ENCODE peak calls at places on chromosomes 4 and X, in eight cellular contexts. One of them, this sample, is unnamed.

GRCh38 chr4:41832961-41833360 is 84.4 kb upstream of the PHOX2B start:
- DNase-seq in fibroblast of pulmonary artery: peak; percentile 16
- DNase-seq in testis: no peak
- DNase-seq in progenitor cell of endocrine pancreas: no peak
- DNase-seq in esophagus squamous epithelium: no peak
- DNase-seq in GM23338: no peak
- DNase-seq in Caco-2: no peak
- DNase-seq in GM12865: no peak
- DNase-seq in this sample: no peak

GRCh38 chrX:69238153-69238959 is 73.1 kb upstream of the PJA1 start:
- DNase-seq in progenitor cell of endocrine pancreas: no peak
- DNase-seq in fibroblast of pulmonary artery: no peak
- DNase-seq in GM12865: no peak
- DNase-seq in esophagus squamous epithelium: no peak
- DNase-seq in Caco-2: no peak
- DNase-seq in testis: no peak
- DNase-seq in GM23338: no peak
- DNase-seq in this sample: no peak

GRCh38 chr4:174420317-174420716 is 102.0 kb downstream of the HPGD start:
- DNase-seq in GM12865: no peak
- DNase-seq in fibroblast of pulmonary artery: no peak
- DNase-seq in esophagus squamous epithelium: no peak
- DNase-seq in Caco-2: no peak
- DNase-seq in testis: no peak
- DNase-seq in progenitor cell of endocrine pancreas: no peak
- DNase-seq in GM23338: no peak
- DNase-seq in this sample: no peak

GRCh38 chr4:2958446-2958845 is 4.8 kb downstream of the NOP14 start:
- DNase-seq in esophagus squamous epithelium: no peak
- DNase-seq in progenitor cell of endocrine pancreas: no peak
- DNase-seq in GM12865: no peak
- DNase-seq in fibroblast of pulmonary artery: peak; percentile 20
- DNase-seq in Caco-2: no peak
- DNase-seq in testis: no peak
- DNase-seq in GM23338: no peak
- DNase-seq in this sample: no peak

GRCh38 chr4:141158219-141158618 is 24.9 kb upstream of the RNF150 start:
- DNase-seq in esophagus squamous epithelium: no peak
- DNase-seq in Caco-2: no peak
- DNase-seq in GM23338: peak; percentile 64
- DNase-seq in progenitor cell of endocrine pancreas: no peak
- DNase-seq in GM12865: peak; percentile 33
- DNase-seq in testis: no peak
- DNase-seq in fibroblast of pulmonary artery: peak; percentile 66
- DNase-seq in this sample: no peak

GRCh38 chr4:153488006-153488718 is 22.0 kb downstream of the TMEM131L start:
- DNase-seq in GM12865: peak; percentile 94
- DNase-seq in Caco-2: no peak
- DNase-seq in GM23338: no peak
- DNase-seq in fibroblast of pulmonary artery: no peak
- DNase-seq in esophagus squamous epithelium: no peak
- DNase-seq in progenitor cell of endocrine pancreas: no peak
- DNase-seq in testis: no peak
- DNase-seq in this sample: no peak

GRCh38 chrX:15790766-15791380 is 589 bp downstream of the ZRSR2 start:
- DNase-seq in fibroblast of pulmonary artery: peak; percentile 5
- DNase-seq in GM12865: peak; percentile 20
- DNase-seq in Caco-2: no peak
- DNase-seq in GM23338: no peak
- DNase-seq in progenitor cell of endocrine pancreas: no peak
- DNase-seq in esophagus squamous epithelium: no peak
- DNase-seq in testis: no peak
- DNase-seq in this sample: no peak

GRCh38 chr4:144720491-144720890 is 74.5 kb downstream of the HHIP start:
- DNase-seq in progenitor cell of endocrine pancreas: no peak
- DNase-seq in esophagus squamous epithelium: no peak
- DNase-seq in fibroblast of pulmonary artery: no peak
- DNase-seq in GM12865: no peak
- DNase-seq in testis: no peak
- DNase-seq in Caco-2: no peak
- DNase-seq in GM23338: no peak
- DNase-seq in this sample: no peak

GRCh38 chr4:180041576-180041975 is 2201.6 kb upstream of the TENM3 start:
- DNase-seq in Caco-2: no peak
- DNase-seq in GM23338: no peak
- DNase-seq in GM12865: no peak
- DNase-seq in progenitor cell of endocrine pancreas: no peak
- DNase-seq in testis: no peak
- DNase-seq in esophagus squamous epithelium: no peak
- DNase-seq in fibroblast of pulmonary artery: no peak
- DNase-seq in this sample: no peak

GRCh38 chrX:129953881-129954280 is 28.6 kb upstream of the BCORL1 start:
- DNase-seq in GM23338: peak; percentile 28
- DNase-seq in testis: no peak
- DNase-seq in progenitor cell of endocrine pancreas: no peak
- DNase-seq in fibroblast of pulmonary artery: no peak
- DNase-seq in Caco-2: no peak
- DNase-seq in GM12865: no peak
- DNase-seq in esophagus squamous epithelium: no peak
- DNase-seq in this sample: no peak

GRCh38 chrX:18102006-18102405 is 118.7 kb downstream of the BEND2 start:
- DNase-seq in Caco-2: no peak
- DNase-seq in fibroblast of pulmonary artery: no peak
- DNase-seq in esophagus squamous epithelium: no peak
- DNase-seq in testis: no peak
- DNase-seq in progenitor cell of endocrine pancreas: no peak
- DNase-seq in GM12865: no peak
- DNase-seq in GM23338: no peak
- DNase-seq in this sample: no peak

GRCh38 chr4:82240410-82240809 is 133.4 kb downstream of the HNRNPD start:
- DNase-seq in progenitor cell of endocrine pancreas: no peak
- DNase-seq in fibroblast of pulmonary artery: no peak
- DNase-seq in GM23338: no peak
- DNase-seq in esophagus squamous epithelium: no peak
- DNase-seq in Caco-2: no peak
- DNase-seq in GM12865: no peak
- DNase-seq in testis: no peak
- DNase-seq in this sample: no peak

GRCh38 chr4:99033956-99034355 is 38.4 kb downstream of the METAP1 start:
- DNase-seq in GM12865: no peak
- DNase-seq in esophagus squamous epithelium: no peak
- DNase-seq in testis: no peak
- DNase-seq in Caco-2: no peak
- DNase-seq in progenitor cell of endocrine pancreas: no peak
- DNase-seq in fibroblast of pulmonary artery: peak; percentile 18
- DNase-seq in GM23338: no peak
- DNase-seq in this sample: no peak

GRCh38 chr4:185096032-185096653 is 46.9 kb upstream of the SLC25A4 start:
- DNase-seq in GM12865: peak; percentile 51
- DNase-seq in GM23338: peak; percentile 70
- DNase-seq in testis: peak; percentile 57
- DNase-seq in fibroblast of pulmonary artery: peak; percentile 70
- DNase-seq in esophagus squamous epithelium: no peak
- DNase-seq in Caco-2: no peak
- DNase-seq in progenitor cell of endocrine pancreas: no peak
- DNase-seq in this sample: no peak

GRCh38 chrX:357693-358471 is 28.8 kb downstream of the PPP2R3B start:
- DNase-seq in Caco-2: no peak
- DNase-seq in esophagus squamous epithelium: no peak
- DNase-seq in testis: no peak
- DNase-seq in GM12865: no peak
- DNase-seq in GM23338: no peak
- DNase-seq in progenitor cell of endocrine pancreas: no peak
- DNase-seq in fibroblast of pulmonary artery: peak; percentile 68
- DNase-seq in this sample: no peak

GRCh38 chr4:152065545-152065944 is 304.7 kb upstream of the GATB start:
- DNase-seq in Caco-2: no peak
- DNase-seq in GM12865: no peak
- DNase-seq in GM23338: no peak
- DNase-seq in esophagus squamous epithelium: no peak
- DNase-seq in testis: no peak
- DNase-seq in fibroblast of pulmonary artery: no peak
- DNase-seq in progenitor cell of endocrine pancreas: no peak
- DNase-seq in this sample: no peak

GRCh38 chrX:149804102-149804501 is 22.4 kb downstream of the MAGEA9 start:
- DNase-seq in esophagus squamous epithelium: no peak
- DNase-seq in fibroblast of pulmonary artery: no peak
- DNase-seq in GM12865: no peak
- DNase-seq in GM23338: no peak
- DNase-seq in testis: no peak
- DNase-seq in Caco-2: no peak
- DNase-seq in progenitor cell of endocrine pancreas: no peak
- DNase-seq in this sample: no peak

GRCh38 chrX:149799095-149799721 is 17.5 kb downstream of the MAGEA9 start:
- DNase-seq in GM23338: no peak
- DNase-seq in GM12865: peak; percentile 67
- DNase-seq in Caco-2: no peak
- DNase-seq in esophagus squamous epithelium: no peak
- DNase-seq in fibroblast of pulmonary artery: no peak
- DNase-seq in testis: no peak
- DNase-seq in progenitor cell of endocrine pancreas: no peak
- DNase-seq in this sample: no peak

GRCh38 chrX:149807747-149808458 is 26.2 kb downstream of the MAGEA9 start:
- DNase-seq in GM12865: no peak
- DNase-seq in progenitor cell of endocrine pancreas: no peak
- DNase-seq in fibroblast of pulmonary artery: no peak
- DNase-seq in GM23338: no peak
- DNase-seq in testis: no peak
- DNase-seq in Caco-2: no peak
- DNase-seq in esophagus squamous epithelium: no peak
- DNase-seq in this sample: no peak

DNA sequence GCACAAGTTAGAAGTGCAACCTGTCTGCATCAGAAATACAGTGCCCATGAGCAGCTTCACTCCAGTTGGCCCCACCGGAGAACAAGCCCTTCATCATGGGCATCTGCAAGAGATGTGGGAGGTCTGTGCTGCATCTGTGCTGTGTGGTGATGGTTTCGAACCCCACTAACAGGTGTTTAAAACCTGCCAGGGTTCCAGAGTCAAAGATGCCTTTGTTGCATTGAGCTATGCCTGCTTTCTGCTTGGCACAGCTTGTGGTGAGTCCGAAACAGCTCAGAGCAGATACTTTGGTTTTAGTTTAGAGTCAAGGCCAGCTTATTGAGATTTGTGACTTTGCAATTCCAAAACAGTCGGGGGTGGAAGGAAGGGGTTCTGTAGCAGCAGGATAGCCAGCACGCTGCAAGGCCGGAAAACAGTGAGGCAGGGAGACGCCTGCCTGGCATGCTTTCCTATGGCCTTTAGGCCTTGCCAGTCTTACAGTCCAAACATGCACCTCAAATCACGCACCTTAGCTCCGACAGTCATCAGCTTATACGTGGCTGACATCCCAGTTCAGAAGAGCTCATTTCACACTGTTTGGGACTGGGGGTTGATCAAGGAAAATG is 21.8 kb downstream of the MAGEA9 start:
- DNase-seq in testis: no peak
- DNase-seq in fibroblast of pulmonary artery: no peak
- DNase-seq in progenitor cell of endocrine pancreas: no peak
- DNase-seq in esophagus squamous epithelium: no peak
- DNase-seq in Caco-2: no peak
- DNase-seq in GM23338: no peak
- DNase-seq in GM12865: no peak
- DNase-seq in this sample: no peak
- TF ChIP-seq CTCF in testis: no peak
- TF ChIP-seq CTCF in fibroblast of pulmonary artery: no peak
- TF ChIP-seq CTCF in progenitor cell of endocrine pancreas: no peak
- TF ChIP-seq CTCF in esophagus squamous epithelium: no peak
- TF ChIP-seq CTCF in Caco-2: no peak
- TF ChIP-seq CTCF in GM23338: no peak
- TF ChIP-seq CTCF in GM12865: no peak
- TF ChIP-seq CTCF in this sample: no peak

DNA sequence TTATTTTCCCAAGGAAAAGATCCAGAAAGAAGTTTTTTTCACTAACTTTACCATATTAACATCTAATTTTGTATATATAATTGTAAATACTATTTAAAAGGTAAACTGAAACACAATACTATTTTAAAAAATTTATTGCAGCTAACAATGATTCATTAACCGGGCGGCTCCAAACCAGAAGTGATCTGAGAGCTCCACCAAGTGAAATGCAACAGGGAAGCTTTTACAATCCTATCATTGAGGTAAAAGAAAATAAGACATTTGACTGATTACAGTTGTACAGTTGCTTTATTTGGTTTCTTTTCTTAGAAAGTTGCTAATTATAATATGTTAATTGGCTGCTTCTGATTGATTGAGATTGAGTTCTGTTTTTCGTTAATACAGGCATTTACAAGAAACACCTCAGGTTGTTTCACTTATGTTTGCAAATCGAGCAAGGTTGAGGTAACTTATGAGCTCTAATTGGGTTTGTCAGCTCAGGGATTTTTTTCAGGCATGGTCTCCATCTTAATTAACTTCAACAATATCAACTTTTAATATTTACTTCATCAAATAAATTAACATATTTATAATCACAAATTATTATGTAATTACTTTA is 220.2 kb upstream of the UGT8 start:
- DNase-seq in progenitor cell of endocrine pancreas: no peak
- DNase-seq in GM23338: no peak
- DNase-seq in Caco-2: no peak
- DNase-seq in testis: no peak
- DNase-seq in esophagus squamous epithelium: no peak
- DNase-seq in GM12865: no peak
- DNase-seq in fibroblast of pulmonary artery: peak; percentile 68
- DNase-seq in this sample: no peak
- TF ChIP-seq CTCF in progenitor cell of endocrine pancreas: peak; percentile 38
- TF ChIP-seq CTCF in GM23338: peak; percentile 50
- TF ChIP-seq CTCF in Caco-2: peak; percentile 48
- TF ChIP-seq CTCF in testis: no peak
- TF ChIP-seq CTCF in esophagus squamous epithelium: peak; percentile 47
- TF ChIP-seq CTCF in GM12865: no peak
- TF ChIP-seq CTCF in fibroblast of pulmonary artery: peak; percentile 62
- TF ChIP-seq CTCF in this sample: no peak

DNA sequence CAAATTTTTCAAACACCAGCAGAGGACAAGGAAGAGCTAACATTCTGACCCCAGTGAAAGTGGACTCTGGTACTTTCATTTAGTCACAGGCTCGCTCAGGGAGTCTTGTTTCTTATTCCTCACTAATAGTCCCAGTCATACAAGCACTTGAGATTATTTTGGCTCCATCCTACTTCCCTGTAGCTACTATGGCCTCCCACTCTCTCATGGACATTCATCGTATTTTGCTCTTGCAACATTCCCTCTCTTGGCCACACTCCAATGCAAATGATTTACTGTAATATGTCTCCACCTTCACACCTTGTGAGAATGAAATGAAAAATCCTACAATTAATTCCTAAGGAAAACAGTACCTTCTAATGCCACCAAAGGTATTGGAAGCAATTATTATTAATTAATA is 21.3 kb downstream of the PLRG1 start:
- DNase-seq in esophagus squamous epithelium: no peak
- DNase-seq in Caco-2: no peak
- DNase-seq in fibroblast of pulmonary artery: peak; percentile 31
- DNase-seq in testis: no peak
- DNase-seq in GM23338: no peak
- DNase-seq in progenitor cell of endocrine pancreas: no peak
- DNase-seq in GM12865: no peak
- DNase-seq in this sample: no peak
- TF ChIP-seq CTCF in esophagus squamous epithelium: no peak
- TF ChIP-seq CTCF in Caco-2: no peak
- TF ChIP-seq CTCF in fibroblast of pulmonary artery: no peak
- TF ChIP-seq CTCF in testis: no peak
- TF ChIP-seq CTCF in GM23338: no peak
- TF ChIP-seq CTCF in progenitor cell of endocrine pancreas: no peak
- TF ChIP-seq CTCF in GM12865: no peak
- TF ChIP-seq CTCF in this sample: no peak

GRCh38 chrX:10485331-10485730 is 135.1 kb downstream of the MID1 start:
- DNase-seq in esophagus squamous epithelium: no peak
- DNase-seq in fibroblast of pulmonary artery: peak; percentile 32
- DNase-seq in progenitor cell of endocrine pancreas: no peak
- DNase-seq in Caco-2: no peak
- DNase-seq in GM23338: no peak
- DNase-seq in GM12865: no peak
- DNase-seq in testis: no peak
- DNase-seq in this sample: no peak
- TF ChIP-seq CTCF in esophagus squamous epithelium: no peak
- TF ChIP-seq CTCF in fibroblast of pulmonary artery: no peak
- TF ChIP-seq CTCF in progenitor cell of endocrine pancreas: no peak
- TF ChIP-seq CTCF in Caco-2: no peak
- TF ChIP-seq CTCF in GM23338: no peak
- TF ChIP-seq CTCF in GM12865: no peak
- TF ChIP-seq CTCF in testis: no peak
- TF ChIP-seq CTCF in this sample: no peak

This sample was measured in omental fat pad.